ENCODE peak calls at places on chromosomes 3 and 15, in nine cellular contexts. One of them, this sample, is unnamed.

GRCh38 chr3:133591271-133591742 is 17.8 kb downstream of the CDV3 start:
- DNase-seq in left ventricle myocardium inferior: no peak
- DNase-seq in choroid plexus epithelial cell: peak
- DNase-seq in HepG2: no peak
- DNase-seq in spleen: no peak
- DNase-seq in pancreas: no peak
- DNase-seq in sigmoid colon: no peak
- DNase-seq in heart left ventricle: no peak
- DNase-seq in SK-N-SH: no peak
- DNase-seq in this sample: no peak

GRCh38 chr3:27713435-27713880 is 8.7 kb downstream of the EOMES start:
- DNase-seq in left ventricle myocardium inferior: no peak
- DNase-seq in spleen: peak
- DNase-seq in SK-N-SH: peak
- DNase-seq in sigmoid colon: no peak
- DNase-seq in choroid plexus epithelial cell: no peak
- DNase-seq in HepG2: no peak
- DNase-seq in pancreas: no peak
- DNase-seq in heart left ventricle: no peak
- DNase-seq in this sample: no peak

GRCh38 chr15:52112203-52112750 is 298 bp downstream of the BCL2L10 start:
- DNase-seq in pancreas: no peak
- DNase-seq in HepG2: no peak
- DNase-seq in left ventricle myocardium inferior: no peak
- DNase-seq in choroid plexus epithelial cell: no peak
- DNase-seq in heart left ventricle: peak
- DNase-seq in SK-N-SH: peak
- DNase-seq in sigmoid colon: no peak
- DNase-seq in spleen: peak
- DNase-seq in this sample: no peak

GRCh38 chr15:99324082-99324620 is 72.9 kb downstream of the LRRC28 start:
- DNase-seq in SK-N-SH: no peak
- DNase-seq in HepG2: no peak
- DNase-seq in left ventricle myocardium inferior: no peak
- DNase-seq in sigmoid colon: no peak
- DNase-seq in spleen: no peak
- DNase-seq in heart left ventricle: no peak
- DNase-seq in choroid plexus epithelial cell: peak
- DNase-seq in pancreas: no peak
- DNase-seq in this sample: peak

GRCh38 chr3:64303401-64303800 is 78.1 kb upstream of the PRICKLE2 start:
- DNase-seq in choroid plexus epithelial cell: peak
- DNase-seq in SK-N-SH: no peak
- DNase-seq in sigmoid colon: no peak
- DNase-seq in heart left ventricle: no peak
- DNase-seq in left ventricle myocardium inferior: no peak
- DNase-seq in pancreas: no peak
- DNase-seq in HepG2: no peak
- DNase-seq in spleen: no peak
- DNase-seq in this sample: no peak

GRCh38 chr3:103787164-103787871 is 1352.5 kb downstream of the ZPLD1 start:
- DNase-seq in left ventricle myocardium inferior: no peak
- DNase-seq in SK-N-SH: no peak
- DNase-seq in HepG2: no peak
- DNase-seq in pancreas: no peak
- DNase-seq in sigmoid colon: no peak
- DNase-seq in choroid plexus epithelial cell: no peak
- DNase-seq in spleen: no peak
- DNase-seq in heart left ventricle: no peak
- DNase-seq in this sample: no peak

GRCh38 chr15:32029409-32029861 is 880 bp upstream of the CHRNA7 start:
- DNase-seq in pancreas: no peak
- DNase-seq in HepG2: no peak
- DNase-seq in sigmoid colon: no peak
- DNase-seq in SK-N-SH: peak
- DNase-seq in heart left ventricle: no peak
- DNase-seq in choroid plexus epithelial cell: no peak
- DNase-seq in left ventricle myocardium inferior: no peak
- DNase-seq in spleen: peak
- DNase-seq in this sample: no peak

GRCh38 chr15:91853501-91853967 is at the start of gene SLCO3A1:
- DNase-seq in pancreas: peak
- DNase-seq in heart left ventricle: peak
- DNase-seq in left ventricle myocardium inferior: peak
- DNase-seq in choroid plexus epithelial cell: no peak
- DNase-seq in HepG2: no peak
- DNase-seq in SK-N-SH: peak
- DNase-seq in spleen: no peak
- DNase-seq in sigmoid colon: peak
- DNase-seq in this sample: no peak

GRCh38 chr3:139310474-139310933 is 33.3 kb upstream of the MRPS22 start:
- DNase-seq in sigmoid colon: no peak
- DNase-seq in left ventricle myocardium inferior: no peak
- DNase-seq in heart left ventricle: no peak
- DNase-seq in SK-N-SH: no peak
- DNase-seq in spleen: no peak
- DNase-seq in pancreas: no peak
- DNase-seq in HepG2: no peak
- DNase-seq in choroid plexus epithelial cell: peak
- DNase-seq in this sample: no peak

GRCh38 chr15:22931784-22932536 is 48.2 kb downstream of the CYFIP1 start:
- DNase-seq in SK-N-SH: no peak
- DNase-seq in HepG2: no peak
- DNase-seq in sigmoid colon: no peak
- DNase-seq in choroid plexus epithelial cell: no peak
- DNase-seq in spleen: no peak
- DNase-seq in left ventricle myocardium inferior: no peak
- DNase-seq in heart left ventricle: peak
- DNase-seq in pancreas: no peak
- DNase-seq in this sample: no peak

GRCh38 chr15:22930782-22931484 is 49.2 kb downstream of the CYFIP1 start:
- DNase-seq in spleen: peak
- DNase-seq in HepG2: no peak
- DNase-seq in sigmoid colon: no peak
- DNase-seq in choroid plexus epithelial cell: no peak
- DNase-seq in SK-N-SH: no peak
- DNase-seq in heart left ventricle: peak
- DNase-seq in left ventricle myocardium inferior: peak
- DNase-seq in pancreas: peak
- DNase-seq in this sample: no peak

GRCh38 chr15:22925875-22926274 is 54.3 kb downstream of the CYFIP1 start:
- DNase-seq in choroid plexus epithelial cell: no peak
- DNase-seq in left ventricle myocardium inferior: no peak
- DNase-seq in SK-N-SH: no peak
- DNase-seq in heart left ventricle: peak
- DNase-seq in sigmoid colon: no peak
- DNase-seq in HepG2: no peak
- DNase-seq in spleen: peak
- DNase-seq in pancreas: no peak
- DNase-seq in this sample: no peak

GRCh38 chr15:22922003-22922402 is 58.2 kb downstream of the CYFIP1 start:
- DNase-seq in choroid plexus epithelial cell: no peak
- DNase-seq in SK-N-SH: no peak
- DNase-seq in left ventricle myocardium inferior: no peak
- DNase-seq in HepG2: no peak
- DNase-seq in heart left ventricle: no peak
- DNase-seq in pancreas: no peak
- DNase-seq in sigmoid colon: no peak
- DNase-seq in spleen: peak
- DNase-seq in this sample: no peak

DNA sequence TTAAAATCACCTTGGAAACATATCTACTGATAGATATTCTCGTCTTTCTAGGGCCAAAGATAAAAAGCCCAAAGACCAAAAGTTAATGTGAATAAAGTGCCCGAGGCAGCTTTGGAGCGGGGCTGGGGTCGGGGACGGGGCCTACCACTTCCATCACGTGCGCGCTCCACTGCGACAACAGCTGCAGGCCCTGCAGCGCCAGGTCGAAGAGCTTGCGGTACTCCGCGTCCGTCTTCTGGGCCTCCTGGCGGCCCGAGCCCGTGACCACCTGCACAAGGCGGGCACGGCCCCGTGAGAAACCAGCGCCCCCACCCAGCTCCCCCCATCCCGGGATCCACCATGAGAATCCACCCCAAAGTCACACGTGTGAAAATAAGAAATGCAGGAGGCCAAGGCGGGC is 52.4 kb downstream of the CYFIP1 start:
- DNase-seq in SK-N-SH: no peak
- DNase-seq in spleen: peak
- DNase-seq in pancreas: no peak
- DNase-seq in HepG2: no peak
- DNase-seq in choroid plexus epithelial cell: no peak
- DNase-seq in heart left ventricle: no peak
- DNase-seq in left ventricle myocardium inferior: no peak
- DNase-seq in sigmoid colon: no peak
- DNase-seq in this sample: no peak
- H3K4me3 ChIP-seq in SK-N-SH: no peak
- H3K4me3 ChIP-seq in spleen: no peak
- H3K4me3 ChIP-seq in pancreas: no peak
- H3K4me3 ChIP-seq in HepG2: no peak
- H3K4me3 ChIP-seq in choroid plexus epithelial cell: no peak
- H3K4me3 ChIP-seq in heart left ventricle: no peak
- H3K4me3 ChIP-seq in left ventricle myocardium inferior: no peak
- H3K4me3 ChIP-seq in sigmoid colon: no peak
- H3K4me3 ChIP-seq in this sample: no peak

GRCh38 chr3:143037867-143038266 is 36.5 kb downstream of the U2SURP start:
- DNase-seq in heart left ventricle: no peak
- DNase-seq in SK-N-SH: no peak
- DNase-seq in choroid plexus epithelial cell: no peak
- DNase-seq in spleen: no peak
- DNase-seq in pancreas: no peak
- DNase-seq in sigmoid colon: no peak
- DNase-seq in HepG2: no peak
- DNase-seq in left ventricle myocardium inferior: no peak
- DNase-seq in this sample: no peak

GRCh38 chr3:143036557-143036956 is 35.2 kb downstream of the U2SURP start:
- DNase-seq in left ventricle myocardium inferior: no peak
- DNase-seq in choroid plexus epithelial cell: peak
- DNase-seq in SK-N-SH: no peak
- DNase-seq in heart left ventricle: no peak
- DNase-seq in pancreas: no peak
- DNase-seq in spleen: no peak
- DNase-seq in sigmoid colon: no peak
- DNase-seq in HepG2: no peak
- DNase-seq in this sample: no peak

GRCh38 chr3:143041901-143042300 is 40.5 kb downstream of the U2SURP start:
- DNase-seq in heart left ventricle: no peak
- DNase-seq in HepG2: no peak
- DNase-seq in spleen: no peak
- DNase-seq in pancreas: no peak
- DNase-seq in left ventricle myocardium inferior: no peak
- DNase-seq in SK-N-SH: no peak
- DNase-seq in sigmoid colon: no peak
- DNase-seq in choroid plexus epithelial cell: no peak
- DNase-seq in this sample: no peak

GRCh38 chr3:143035466-143036214 is 34.3 kb downstream of the U2SURP start:
- DNase-seq in left ventricle myocardium inferior: no peak
- DNase-seq in pancreas: no peak
- DNase-seq in HepG2: no peak
- DNase-seq in heart left ventricle: no peak
- DNase-seq in sigmoid colon: no peak
- DNase-seq in spleen: no peak
- DNase-seq in SK-N-SH: no peak
- DNase-seq in choroid plexus epithelial cell: peak
- DNase-seq in this sample: no peak

GRCh38 chr3:143040264-143040879 is 39.0 kb downstream of the U2SURP start:
- DNase-seq in pancreas: no peak
- DNase-seq in left ventricle myocardium inferior: no peak
- DNase-seq in heart left ventricle: no peak
- DNase-seq in choroid plexus epithelial cell: peak
- DNase-seq in spleen: no peak
- DNase-seq in HepG2: no peak
- DNase-seq in sigmoid colon: no peak
- DNase-seq in SK-N-SH: no peak
- DNase-seq in this sample: no peak
- TF ChIP-seq CTCF in pancreas: no peak
- TF ChIP-seq CTCF in left ventricle myocardium inferior: peak
- TF ChIP-seq CTCF in heart left ventricle: no peak
- TF ChIP-seq CTCF in choroid plexus epithelial cell: peak
- TF ChIP-seq CTCF in spleen: peak
- TF ChIP-seq CTCF in HepG2: peak
- TF ChIP-seq CTCF in sigmoid colon: no peak
- TF ChIP-seq CTCF in SK-N-SH: peak
- TF ChIP-seq CTCF in this sample: peak

DNA sequence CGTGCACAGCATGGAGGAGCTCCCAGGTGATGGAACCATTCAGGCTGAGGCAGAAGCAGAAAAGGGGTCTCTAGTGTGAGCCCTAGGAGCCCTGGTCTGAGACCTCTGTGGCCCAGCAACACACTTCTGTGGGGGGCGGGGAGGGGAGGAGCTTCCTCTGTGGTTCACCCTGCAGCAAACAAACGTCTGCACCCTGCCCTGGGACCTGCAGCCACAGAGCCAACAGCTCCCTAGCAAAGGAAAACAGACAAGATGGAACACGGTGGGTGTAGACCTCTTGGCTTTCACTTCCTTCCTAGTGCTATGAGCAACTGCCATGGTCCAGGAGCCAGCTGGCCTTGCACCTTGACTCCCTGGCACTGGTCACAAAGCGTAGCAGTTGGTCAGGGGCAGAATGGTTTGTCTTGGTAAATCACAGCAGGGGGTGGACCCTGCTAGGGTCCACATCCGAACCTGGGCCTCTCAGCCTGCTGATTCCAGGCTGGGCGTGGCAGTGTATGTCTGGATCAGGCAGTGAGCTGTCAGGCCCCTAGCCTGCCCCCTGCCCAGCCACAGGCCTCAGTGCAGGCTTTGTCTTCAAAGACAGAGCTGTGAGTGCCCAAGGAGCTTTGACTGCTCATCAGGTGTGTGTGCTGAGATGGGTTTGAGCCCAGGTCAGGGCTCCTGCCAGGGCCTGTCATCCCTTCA is 6.7 kb downstream of the AMIGO3 start:
- DNase-seq in SK-N-SH: no peak
- DNase-seq in HepG2: no peak
- DNase-seq in heart left ventricle: peak
- DNase-seq in choroid plexus epithelial cell: no peak
- DNase-seq in left ventricle myocardium inferior: no peak
- DNase-seq in spleen: no peak
- DNase-seq in pancreas: no peak
- DNase-seq in sigmoid colon: peak
- DNase-seq in this sample: no peak
- H3K4me3 ChIP-seq in SK-N-SH: no peak
- H3K4me3 ChIP-seq in HepG2: no peak
- H3K4me3 ChIP-seq in heart left ventricle: no peak
- H3K4me3 ChIP-seq in choroid plexus epithelial cell: no peak
- H3K4me3 ChIP-seq in left ventricle myocardium inferior: no peak
- H3K4me3 ChIP-seq in spleen: no peak
- H3K4me3 ChIP-seq in pancreas: no peak
- H3K4me3 ChIP-seq in sigmoid colon: no peak
- H3K4me3 ChIP-seq in this sample: no peak

DNA sequence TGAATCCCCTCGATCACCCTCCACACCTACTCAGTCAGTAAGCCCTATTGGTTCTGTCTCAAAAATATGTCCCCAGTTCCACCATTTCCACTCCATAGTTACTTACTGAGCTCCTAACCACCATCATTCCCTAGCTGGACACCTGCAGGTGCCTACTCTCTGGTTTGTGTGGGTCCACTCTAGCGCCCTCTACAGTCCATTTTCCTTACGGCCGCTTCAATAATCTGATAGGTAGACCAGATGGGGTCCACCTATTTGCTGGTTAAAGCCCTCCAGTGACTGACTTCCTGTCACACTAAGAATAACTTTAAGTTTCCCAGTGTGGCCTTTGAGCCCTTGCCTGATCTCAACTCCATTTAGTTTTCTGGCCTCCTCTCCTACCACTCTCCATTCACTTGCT is 5.0 kb downstream of the GXYLT2 start:
- DNase-seq in pancreas: no peak
- DNase-seq in sigmoid colon: no peak
- DNase-seq in left ventricle myocardium inferior: no peak
- DNase-seq in HepG2: peak
- DNase-seq in heart left ventricle: no peak
- DNase-seq in choroid plexus epithelial cell: peak
- DNase-seq in SK-N-SH: peak
- DNase-seq in spleen: no peak
- DNase-seq in this sample: no peak
- TF ChIP-seq CTCF in pancreas: no peak
- TF ChIP-seq CTCF in sigmoid colon: no peak
- TF ChIP-seq CTCF in left ventricle myocardium inferior: peak
- TF ChIP-seq CTCF in HepG2: peak
- TF ChIP-seq CTCF in heart left ventricle: no peak
- TF ChIP-seq CTCF in choroid plexus epithelial cell: peak
- TF ChIP-seq CTCF in SK-N-SH: peak
- TF ChIP-seq CTCF in spleen: no peak
- TF ChIP-seq CTCF in this sample: peak